ENCODE peak calls at places on chromosomes 12 and 14, in eight cellular contexts. X is endodermal cell, B is breast epithelium, U is H1, D is testis, Y is gastrocnemius medialis, N is K562, W is left ventricle myocardium inferior. Z is an unnamed sample.

GRCh38 chr12:85835417-85835809 is 796 bp downstream of the RASSF9 start:
- DNase-seq in X (no peak), B (no peak), U (no peak), D (no peak), Y (no peak), N (no peak), W (no peak), Z (no peak)

GRCh38 chr12:131755305-131756113 is 44.6 kb downstream of the SFSWAP start:
- DNase-seq in X (peak; percentile 78), B (no peak), U (no peak), D (no peak), Y (no peak), N (peak; percentile 46), W (no peak), Z (peak; percentile 37)

GRCh38 chr12:71947645-71948105 is 9.0 kb downstream of the TPH2 start:
- DNase-seq in X (peak; percentile 91), B (peak; percentile 68), U (peak; percentile 77), D (no peak), Y (no peak), N (no peak), W (no peak), Z (no peak)

GRCh38 chr14:53193193-53193592 is 40.1 kb upstream of the DDHD1 start:
- DNase-seq in X (no peak), B (no peak), U (no peak), D (no peak), Y (no peak), N (no peak), W (no peak), Z (no peak)

GRCh38 chr14:83300454-83301064 is 1766.9 kb upstream of the SEL1L start:
- DNase-seq in X (no peak), B (no peak), U (no peak), D (no peak), Y (no peak), N (no peak), W (no peak), Z (no peak)

GRCh38 chr14:100223332-100224171 is 15.4 kb upstream of the YY1 start:
- DNase-seq in X (peak; percentile 59), B (no peak), U (no peak), D (no peak), Y (no peak), N (no peak), W (no peak), Z (no peak)

GRCh38 chr14:68468437-68469207 is 324.2 kb downstream of the ZFP36L1 start:
- DNase-seq in X (no peak), B (no peak), U (no peak), D (no peak), Y (no peak), N (no peak), W (no peak), Z (no peak)

GRCh38 chr14:70779667-70780066 is 29.6 kb downstream of the MAP3K9 start:
- DNase-seq in X (no peak), B (no peak), U (no peak), D (no peak), Y (peak; percentile 69), N (no peak), W (peak; percentile 47), Z (no peak)

GRCh38 chr14:105046891-105047282 is 18.3 kb downstream of the GPR132 start:
- DNase-seq in X (no peak), B (no peak), U (no peak), D (no peak), Y (no peak), N (no peak), W (no peak), Z (no peak)

GRCh38 chr12:105083551-105084105 is 630 bp downstream of the ALDH1L2 start:
- DNase-seq in X (no peak), B (peak; percentile 31), U (no peak), D (peak; percentile 61), Y (peak; percentile 54), N (no peak), W (peak; percentile 68), Z (peak; percentile 45)

GRCh38 chr12:50887191-50887590 is 44.5 kb downstream of the TMPRSS12 start:
- DNase-seq in X (no peak), B (no peak), U (no peak), D (no peak), Y (no peak), N (no peak), W (no peak), Z (no peak)

GRCh38 chr12:49296836-49297694 is 2.1 kb downstream of the PRPH start:
- DNase-seq in X (peak; percentile 97), B (no peak), U (no peak), D (peak; percentile 45), Y (no peak), N (peak; percentile 89), W (no peak), Z (peak; percentile 71)
- TF ChIP-seq CTCF in X (peak; percentile 55), B (peak; percentile 7), U (peak; percentile 29), D (no peak), Y (no peak), N (peak; percentile 45), W (peak; percentile 17), Z (no peak)

DNA sequence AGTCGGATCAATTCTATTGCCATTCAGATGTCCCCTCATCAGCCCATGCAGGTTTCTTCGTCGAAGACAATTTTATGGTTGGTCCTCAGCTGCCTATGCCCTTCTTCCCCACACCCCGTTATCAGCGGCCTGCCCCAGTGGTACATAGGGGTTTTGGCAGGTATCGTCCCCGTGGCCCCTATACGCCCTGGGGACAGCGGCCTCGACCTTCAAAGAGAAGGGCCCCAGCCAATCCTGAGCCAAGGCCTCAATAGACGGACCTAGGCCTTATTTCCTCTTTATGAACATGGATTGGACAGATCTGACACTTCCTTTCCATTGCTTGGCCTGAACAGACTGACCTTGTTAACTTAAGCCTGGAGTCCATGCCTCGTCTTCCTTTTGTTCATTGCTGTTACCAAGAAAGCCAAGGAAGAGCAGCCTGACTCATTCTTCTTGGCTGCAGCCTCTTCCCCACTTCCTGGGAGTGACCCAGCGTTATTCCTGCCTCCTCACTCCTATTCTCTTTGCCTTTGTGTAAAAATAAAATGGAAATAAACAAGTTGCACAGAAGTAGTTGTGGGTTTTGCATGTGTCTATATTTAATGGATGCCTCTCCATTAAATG is 156.5 kb upstream of the AMIGO2 start:
- DNase-seq in X (no peak), B (no peak), U (no peak), D (no peak), Y (no peak), N (no peak), W (no peak), Z (no peak)
- H3K4me1 ChIP-seq in X (peaks cover 4% of the 10 kb centered on the region), B (no peaks in the 10 kb centered on the region), U (no peaks in the 10 kb centered on the region), D (no peaks in the 10 kb centered on the region), Y (no peaks in the 10 kb centered on the region), N (peaks cover 15% of the 10 kb centered on the region), W (peaks cover 3% of the 10 kb centered on the region), Z (no peaks in the 10 kb centered on the region)

GRCh38 chr12:67457799-67458680 is 188.9 kb downstream of the CAND1 start:
- DNase-seq in X (no peak), B (peak; percentile 21), U (no peak), D (no peak), Y (no peak), N (no peak), W (no peak), Z (no peak)
- TF ChIP-seq CTCF in X (peak; percentile 64), B (peak; percentile 16), U (no peak), D (peak; percentile 41), Y (no peak), N (peak; percentile 49), W (peak; percentile 53), Z (no peak)

GRCh38 chr12:27550653-27550975 is 26.6 kb downstream of the PPFIBP1 start:
- DNase-seq in X (no peak), B (no peak), U (no peak), D (no peak), Y (no peak), N (no peak), W (no peak), Z (no peak)

GRCh38 chr12:27551172-27551840 is 27.3 kb downstream of the PPFIBP1 start:
- DNase-seq in X (no peak), B (no peak), U (no peak), D (no peak), Y (peak; percentile 32), N (no peak), W (no peak), Z (no peak)

GRCh38 chr12:27554003-27554402 is 30.0 kb downstream of the PPFIBP1 start:
- DNase-seq in X (no peak), B (no peak), U (no peak), D (no peak), Y (no peak), N (no peak), W (no peak), Z (no peak)

GRCh38 chr12:27552886-27553560 is 29.0 kb downstream of the PPFIBP1 start:
- DNase-seq in X (no peak), B (no peak), U (no peak), D (peak; percentile 27), Y (no peak), N (no peak), W (no peak), Z (no peak)

DNA sequence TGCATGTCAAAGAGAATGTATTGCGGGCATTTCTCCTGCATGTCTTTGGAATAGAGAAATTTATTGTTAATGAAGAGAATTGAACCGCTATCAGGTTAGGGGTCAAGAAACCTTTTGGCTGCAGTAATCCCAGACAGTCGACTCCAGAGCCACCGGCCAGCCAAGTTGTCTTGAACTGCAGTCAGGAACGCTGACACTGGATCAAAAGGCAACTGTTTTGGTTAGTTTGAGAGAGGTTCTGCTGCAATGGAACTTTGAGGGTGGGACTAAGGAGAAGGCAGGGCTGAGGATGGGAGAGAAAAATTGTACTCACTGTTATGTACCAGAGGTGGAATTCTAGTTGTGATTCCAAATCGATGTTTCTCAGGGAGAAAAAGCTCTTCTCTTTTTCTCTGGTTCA is 28.2 kb downstream of the PPFIBP1 start:
- DNase-seq in X (no peak), B (no peak), U (no peak), D (no peak), Y (no peak), N (no peak), W (no peak), Z (no peak)
- H3K4me1 ChIP-seq in X (peaks cover 21% of the 10 kb centered on the region), B (peaks cover 24% of the 10 kb centered on the region), U (peaks cover 9% of the 10 kb centered on the region), D (peaks cover 69% of the 10 kb centered on the region), Y (peaks cover 87% of the 10 kb centered on the region), N (no peaks in the 10 kb centered on the region), W (peaks cover 99% of the 10 kb centered on the region), Z (no peaks in the 10 kb centered on the region)

DNA sequence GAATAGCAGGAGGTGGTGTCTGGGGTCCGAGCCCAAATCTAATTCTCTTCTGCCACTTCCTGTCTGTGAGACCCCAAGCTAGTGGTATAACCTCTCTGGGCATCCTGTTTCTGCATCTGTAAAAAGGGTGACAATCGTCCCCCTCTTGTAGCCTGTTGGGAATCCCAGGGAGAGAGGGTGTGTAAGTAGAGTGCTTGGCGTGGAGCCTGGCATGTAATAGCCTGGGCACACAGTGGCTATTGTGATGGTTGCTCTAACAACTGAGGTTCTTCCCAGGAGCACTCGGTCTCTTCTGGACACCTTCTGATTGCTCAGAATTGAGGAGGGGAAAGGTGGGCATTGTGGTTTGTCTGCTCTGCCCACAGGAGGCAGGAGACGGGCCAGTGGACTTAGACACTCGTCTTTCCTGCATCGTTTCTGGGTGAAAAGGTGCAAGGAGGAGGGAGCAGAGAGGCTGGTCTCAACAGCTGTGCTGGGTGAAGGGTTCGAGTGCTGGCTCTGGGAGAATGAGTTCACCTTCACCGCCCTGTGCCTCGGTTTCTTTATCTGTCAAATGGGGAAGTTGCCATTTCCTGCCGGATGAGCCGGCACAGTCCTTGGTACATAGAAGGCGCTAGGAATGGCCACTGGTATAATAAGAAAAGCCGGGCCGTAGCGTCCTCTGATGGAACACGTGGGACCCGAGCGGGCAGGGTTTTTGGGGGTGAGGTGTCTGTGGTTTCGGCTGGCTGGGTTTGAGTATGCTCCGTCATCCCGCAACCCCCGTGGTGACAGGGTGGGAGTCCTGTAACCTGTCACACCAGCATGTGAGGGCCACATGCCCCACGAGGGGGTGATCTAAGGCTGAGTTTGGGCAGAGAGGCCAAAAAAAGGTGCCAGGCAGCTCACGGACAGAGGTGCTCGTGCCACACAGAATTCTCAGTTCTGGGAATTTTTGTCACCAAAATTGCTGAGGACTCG is 7.2 kb downstream of the BCL7A start:
- DNase-seq in X (no peak), B (peak; percentile 51), U (no peak), D (no peak), Y (no peak), N (no peak), W (no peak), Z (no peak)
- TF ChIP-seq CTCF in X (no peak), B (no peak), U (no peak), D (no peak), Y (no peak), N (no peak), W (no peak), Z (no peak)